ENCODE peak calls at places on chromosomes 4 and X, in six cellular contexts. H, J, X, P, S and K are unnamed samples.

GRCh38 chrX:11341274-11342256 is 48.4 kb downstream of the AMELX start:
- DNase-seq in H (peak), J (no peak), X (peak), P (peak), S (no peak), K (no peak)

GRCh38 chr4:37535872-37536271 is 150.3 kb downstream of the RELL1 start:
- DNase-seq in H (no peak), J (no peak), X (no peak), P (no peak), S (no peak), K (no peak)

GRCh38 chrX:107700317-107700774 is 72.0 kb downstream of the PRPS1 start:
- DNase-seq in H (peak), J (no peak), X (peak), P (no peak), S (no peak), K (no peak)

GRCh38 chrX:101206471-101206870 is 13.1 kb upstream of the DRP2 start:
- DNase-seq in H (no peak), J (no peak), X (peak), P (peak), S (no peak), K (peak)

GRCh38 chr4:14193601-14194000 is 566.1 kb upstream of the BOD1L1 start:
- DNase-seq in H (no peak), J (no peak), X (no peak), P (no peak), S (no peak), K (no peak)

GRCh38 chr4:99885063-99885664 is 9.1 kb downstream of the LAMTOR3 start:
- DNase-seq in H (no peak), J (no peak), X (peak), P (peak), S (no peak), K (peak)

GRCh38 chrX:130170752-130171445 is 863 bp upstream of the RAB33A start:
- DNase-seq in H (no peak), J (peak), X (peak), P (peak), S (peak), K (peak)

GRCh38 chr4:87257523-87257922 is 37.1 kb upstream of the KLHL8 start:
- DNase-seq in H (no peak), J (no peak), X (no peak), P (no peak), S (no peak), K (no peak)

GRCh38 chr4:89586864-89587263 is 250.1 kb downstream of the SNCA start:
- DNase-seq in H (no peak), J (no peak), X (peak), P (no peak), S (no peak), K (peak)

GRCh38 chr4:130689182-130689581 is 1593.2 kb downstream of the C4orf33 start:
- DNase-seq in H (no peak), J (no peak), X (no peak), P (no peak), S (no peak), K (no peak)

GRCh38 chr4:26321326-26322276 is 787 bp downstream of the RBPJ start:
- DNase-seq in H (no peak), J (no peak), X (no peak), P (no peak), S (peak), K (peak)

GRCh38 chrX:74636749-74637314 is 22.4 kb upstream of the RLIM start:
- DNase-seq in H (no peak), J (no peak), X (no peak), P (no peak), S (no peak), K (no peak)

GRCh38 chr4:185742766-185743165 is 69.2 kb downstream of the SORBS2 start:
- DNase-seq in H (no peak), J (peak), X (no peak), P (peak), S (no peak), K (no peak)

GRCh38 chr4:91636083-91636482 is 667.7 kb upstream of the GRID2 start:
- DNase-seq in H (no peak), J (no peak), X (no peak), P (no peak), S (no peak), K (no peak)

GRCh38 chrX:154023276-154024000 is 3.7 kb upstream of the IRAK1 start:
- DNase-seq in H (no peak), J (no peak), X (no peak), P (no peak), S (no peak), K (no peak)

GRCh38 chrX:133495464-133496391 is 80.4 kb upstream of the GPC4 start:
- DNase-seq in H (peak), J (no peak), X (peak), P (no peak), S (peak), K (no peak)

GRCh38 chr4:8038702-8039251 is 99.1 kb upstream of the AFAP1 start:
- DNase-seq in H (no peak), J (peak), X (no peak), P (no peak), S (no peak), K (peak)

GRCh38 chr4:73252001-73252400 is 6.6 kb downstream of the ANKRD17 start:
- DNase-seq in H (no peak), J (no peak), X (no peak), P (no peak), S (no peak), K (no peak)

GRCh38 chr4:151676301-151676700 is 84.5 kb downstream of the GATB start:
- DNase-seq in H (no peak), J (no peak), X (peak), P (peak), S (no peak), K (peak)

GRCh38 chr4:164926301-164926700 is 49.3 kb downstream of the APELA start:
- DNase-seq in H (peak), J (no peak), X (peak), P (no peak), S (no peak), K (no peak)

GRCh38 chrX:46208225-46208854 is 336.9 kb downstream of the ZNF674 start:
- DNase-seq in H (no peak), J (no peak), X (peak), P (peak), S (no peak), K (no peak)

GRCh38 chrX:37378399-37378798 is 29.2 kb downstream of the PRRG1 start:
- DNase-seq in H (no peak), J (no peak), X (no peak), P (no peak), S (no peak), K (no peak)

GRCh38 chr4:41538887-41539498 is 1.0 kb downstream of the LIMCH1 start:
- DNase-seq in H (peak), J (no peak), X (peak), P (no peak), S (no peak), K (no peak)